ENCODE peak calls at places on chromosomes 6 and 20, in seven cellular contexts. Y is T-helper 9 cell, Z is sigmoid colon, R is anterior cingulate cortex, E is sciatic nerve, B is brain microvascular endothelial cell, L is breast epithelium. W is an unnamed sample.

GRCh38 chr20:62977613-62978558 is 25.4 kb downstream of the SLC17A9 start:
- DNase-seq in Y (peak; percentile 80), Z (no peak), R (no peak), E (no peak), B (no peak), L (no peak), W (no peak)

GRCh38 chr20:19775353-19776201 is 17.5 kb downstream of the RIN2 start:
- DNase-seq in Y (no peak), Z (no peak), R (no peak), E (no peak), B (no peak), L (no peak), W (no peak)

GRCh38 chr20:1130849-1131248 is 12.4 kb downstream of the PSMF1 start:
- DNase-seq in Y (no peak), Z (no peak), R (peak; percentile 4), E (no peak), B (no peak), L (no peak), W (no peak)

GRCh38 chr6:89999995-90000825 is 105.9 kb downstream of the GJA10 start:
- DNase-seq in Y (no peak), Z (no peak), R (no peak), E (no peak), B (no peak), L (peak; percentile 59), W (no peak)

GRCh38 chr6:27862396-27863061 is 49.7 kb downstream of the OR2B2 start:
- DNase-seq in Y (no peak), Z (no peak), R (no peak), E (no peak), B (no peak), L (no peak), W (no peak)

GRCh38 chr20:64057628-64058498 is 5.1 kb upstream of the TCEA2 start:
- DNase-seq in Y (peak; percentile 81), Z (peak; percentile 82), R (peak; percentile 33), E (peak; percentile 87), B (peak; percentile 40), L (peak; percentile 43), W (peak; percentile 97)

GRCh38 chr6:160420969-160421556 is 72.9 kb downstream of the SLC22A3 start:
- DNase-seq in Y (no peak), Z (peak; percentile 76), R (no peak), E (no peak), B (no peak), L (no peak), W (no peak)

GRCh38 chr20:36405255-36405654 is 99.1 kb downstream of the DLGAP4 start:
- DNase-seq in Y (no peak), Z (no peak), R (no peak), E (no peak), B (peak; percentile 87), L (no peak), W (no peak)

GRCh38 chr6:69914015-69914485 is 47.7 kb downstream of the COL19A1 start:
- DNase-seq in Y (no peak), Z (no peak), R (no peak), E (no peak), B (no peak), L (no peak), W (no peak)

GRCh38 chr6:42845327-42845694 is 34.1 kb upstream of the RPL7L1 start:
- DNase-seq in Y (no peak), Z (no peak), R (no peak), E (no peak), B (no peak), L (no peak), W (no peak)

GRCh38 chr6:146895101-146895771 is 296.5 kb downstream of the ADGB start:
- DNase-seq in Y (no peak), Z (no peak), R (no peak), E (no peak), B (no peak), L (no peak), W (no peak)